ENCODE peak calls at places on chromosome X, in seven cellular contexts. L is lower leg skin; P is kidney epithelial cell; Y is NCI-H2029; V is COLO829; H is fibroblast of lung; M is stimulated activated CD8-positive, alpha-beta memory T cell treated with anti-CD3 and anti-CD28 coated beads, Interleukin-15, amount 100 ng/mL, for 4 hours. W is an unnamed sample.

GRCh38 chrX:283115-283845 is 2.1 kb downstream of the PLCXD1 start:
- DNase-seq in L (peak; percentile 92), P (peak; percentile 70), Y (no peak), V (peak; percentile 85), H (peak; percentile 87), M (peak; percentile 78), W (peak; percentile 90)

GRCh38 chrX:15334561-15334960 is 762 bp downstream of the PIGA start:
- DNase-seq in L (no peak), P (no peak), Y (no peak), V (no peak), H (peak; percentile 29), M (no peak), W (peak; percentile 26)

GRCh38 chrX:118552501-118552900 is 56.9 kb downstream of the DOCK11 start:
- DNase-seq in L (peak; percentile 26), P (no peak), Y (no peak), V (peak; percentile 39), H (peak; percentile 82), M (no peak), W (no peak)

GRCh38 chrX:42714981-42715688 is 62.8 kb downstream of the PPP1R2C start:
- DNase-seq in L (peak; percentile 13), P (peak; percentile 32), Y (no peak), V (no peak), H (peak; percentile 59), M (no peak), W (peak; percentile 13)

GRCh38 chrX:9141496-9141895 is 107.6 kb upstream of the FAM9B start:
- DNase-seq in L (no peak), P (no peak), Y (no peak), V (no peak), H (peak; percentile 79), M (no peak), W (no peak)

GRCh38 chrX:140503714-140504351 is 1.0 kb downstream of the SOX3 start:
- DNase-seq in L (no peak), P (no peak), Y (no peak), V (no peak), H (peak; percentile 34), M (no peak), W (peak; percentile 18)

GRCh38 chrX:39983715-39984114 is 114.0 kb downstream of the BCOR start:
- DNase-seq in L (no peak), P (no peak), Y (no peak), V (no peak), H (peak; percentile 75), M (no peak), W (peak; percentile 64)

GRCh38 chrX:127038065-127038464 is 218.5 kb downstream of the PRR32 start:
- DNase-seq in L (no peak), P (no peak), Y (no peak), V (no peak), H (no peak), M (no peak), W (peak; percentile 16)

GRCh38 chrX:117860517-117860916 is 256.1 kb downstream of the KLHL13 start:
- DNase-seq in L (no peak), P (no peak), Y (no peak), V (no peak), H (no peak), M (no peak), W (no peak)

GRCh38 chrX:30874851-30875250 is 14.2 kb downstream of the TAB3 start:
- DNase-seq in L (no peak), P (no peak), Y (no peak), V (no peak), H (no peak), M (no peak), W (no peak)

GRCh38 chrX:153981771-153982533 is 9.4 kb downstream of the TMEM187 start:
- DNase-seq in L (peak; percentile 54), P (no peak), Y (no peak), V (no peak), H (no peak), M (no peak), W (no peak)

GRCh38 chrX:56382278-56382677 is 150.1 kb downstream of the KLF8 start:
- DNase-seq in L (no peak), P (no peak), Y (no peak), V (no peak), H (no peak), M (no peak), W (no peak)

GRCh38 chrX:70508296-70508911 is 63.8 kb downstream of the DLG3 start:
- DNase-seq in L (no peak), P (no peak), Y (peak; percentile 80), V (no peak), H (peak; percentile 10), M (no peak), W (peak; percentile 23)

GRCh38 chrX:40100141-40100536 is 2.4 kb upstream of the BCOR start:
- DNase-seq in L (no peak), P (no peak), Y (peak; percentile 30), V (no peak), H (no peak), M (no peak), W (no peak)

GRCh38 chrX:16185725-16186136 is 18.4 kb downstream of the MAGEB17 start:
- DNase-seq in L (no peak), P (peak; percentile 67), Y (no peak), V (peak; percentile 76), H (peak; percentile 90), M (no peak), W (no peak)

GRCh38 chrX:21993265-21993664 is 38.9 kb upstream of the PHEX start:
- DNase-seq in L (peak; percentile 18), P (no peak), Y (no peak), V (no peak), H (no peak), M (no peak), W (no peak)